ENCODE peak calls at places on chromosomes 16 and 17, in six cellular contexts. One of them, this sample, is unnamed.

GRCh38 chr16:82995286-82995926 is 368.6 kb downstream of the CDH13 start:
- DNase-seq in AG04450: no peak
- DNase-seq in astrocyte of the spinal cord: no peak
- DNase-seq in tibial artery: no peak
- DNase-seq in tibial nerve: no peak
- DNase-seq in AG04449: no peak
- DNase-seq in this sample: no peak

GRCh38 chr16:3983081-3983520 is 102.6 kb upstream of the CREBBP start:
- DNase-seq in AG04450: no peak
- DNase-seq in tibial artery: peak
- DNase-seq in tibial nerve: peak
- DNase-seq in astrocyte of the spinal cord: peak
- DNase-seq in AG04449: no peak
- DNase-seq in this sample: peak

GRCh38 chr16:57479422-57480126 is 6.7 kb downstream of the DOK4 start:
- DNase-seq in tibial nerve: no peak
- DNase-seq in tibial artery: peak
- DNase-seq in AG04450: no peak
- DNase-seq in AG04449: no peak
- DNase-seq in astrocyte of the spinal cord: peak
- DNase-seq in this sample: no peak

GRCh38 chr17:80477647-80478478 is 1.5 kb upstream of the NPTX1 start:
- DNase-seq in tibial nerve: no peak
- DNase-seq in tibial artery: no peak
- DNase-seq in astrocyte of the spinal cord: peak
- DNase-seq in AG04449: no peak
- DNase-seq in AG04450: no peak
- DNase-seq in this sample: no peak

GRCh38 chr16:7057458-7057857 is 275.2 kb upstream of the RBFOX1 start:
- DNase-seq in AG04450: no peak
- DNase-seq in tibial artery: no peak
- DNase-seq in tibial nerve: no peak
- DNase-seq in astrocyte of the spinal cord: no peak
- DNase-seq in AG04449: no peak
- DNase-seq in this sample: no peak

GRCh38 chr17:21008516-21008915 is 34.3 kb downstream of the USP22 start:
- DNase-seq in tibial artery: no peak
- DNase-seq in AG04450: no peak
- DNase-seq in tibial nerve: no peak
- DNase-seq in astrocyte of the spinal cord: no peak
- DNase-seq in AG04449: no peak
- DNase-seq in this sample: no peak

GRCh38 chr16:25257504-25257955 is at the start of gene ZKSCAN2:
- DNase-seq in AG04450: peak
- DNase-seq in AG04449: no peak
- DNase-seq in tibial artery: peak
- DNase-seq in tibial nerve: peak
- DNase-seq in astrocyte of the spinal cord: peak
- DNase-seq in this sample: peak

GRCh38 chr17:80017226-80018010 is 18.3 kb downstream of the TBC1D16 start:
- DNase-seq in tibial nerve: no peak
- DNase-seq in AG04449: no peak
- DNase-seq in AG04450: no peak
- DNase-seq in astrocyte of the spinal cord: no peak
- DNase-seq in tibial artery: no peak
- DNase-seq in this sample: no peak

GRCh38 chr16:49081556-49081955 is 200.1 kb downstream of the CBLN1 start:
- DNase-seq in AG04449: no peak
- DNase-seq in tibial nerve: no peak
- DNase-seq in tibial artery: no peak
- DNase-seq in astrocyte of the spinal cord: no peak
- DNase-seq in AG04450: no peak
- DNase-seq in this sample: no peak

GRCh38 chr17:18967806-18968744 is 16.1 kb downstream of the SLC5A10 start:
- DNase-seq in astrocyte of the spinal cord: no peak
- DNase-seq in AG04449: no peak
- DNase-seq in tibial artery: no peak
- DNase-seq in tibial nerve: no peak
- DNase-seq in AG04450: no peak
- DNase-seq in this sample: no peak

GRCh38 chr17:10802487-10803284 is 1.2 kb downstream of the TMEM238L start:
- DNase-seq in astrocyte of the spinal cord: no peak
- DNase-seq in tibial artery: no peak
- DNase-seq in tibial nerve: no peak
- DNase-seq in AG04449: no peak
- DNase-seq in AG04450: no peak
- DNase-seq in this sample: no peak

GRCh38 chr17:34763727-34764665 is 184.6 kb downstream of the TMEM132E start:
- DNase-seq in tibial nerve: no peak
- DNase-seq in AG04450: no peak
- DNase-seq in tibial artery: no peak
- DNase-seq in AG04449: no peak
- DNase-seq in astrocyte of the spinal cord: no peak
- DNase-seq in this sample: no peak

GRCh38 chr16:4330277-4330882 is 14.5 kb downstream of the GLIS2 start:
- DNase-seq in AG04450: no peak
- DNase-seq in tibial nerve: peak
- DNase-seq in astrocyte of the spinal cord: peak
- DNase-seq in AG04449: no peak
- DNase-seq in tibial artery: peak
- DNase-seq in this sample: no peak

GRCh38 chr16:3038256-3038655 is 1.5 kb upstream of the BICDL2 start:
- DNase-seq in astrocyte of the spinal cord: no peak
- DNase-seq in AG04449: no peak
- DNase-seq in tibial nerve: no peak
- DNase-seq in tibial artery: no peak
- DNase-seq in AG04450: no peak
- DNase-seq in this sample: peak

GRCh38 chr16:266258-267164 is 9.2 kb downstream of the RGS11 start:
- DNase-seq in tibial nerve: no peak
- DNase-seq in AG04449: no peak
- DNase-seq in AG04450: no peak
- DNase-seq in tibial artery: no peak
- DNase-seq in astrocyte of the spinal cord: no peak
- DNase-seq in this sample: no peak

GRCh38 chr16:84461504-84462295 is 42.8 kb downstream of the MEAK7 start:
- DNase-seq in AG04450: no peak
- DNase-seq in astrocyte of the spinal cord: no peak
- DNase-seq in AG04449: no peak
- DNase-seq in tibial artery: no peak
- DNase-seq in tibial nerve: no peak
- DNase-seq in this sample: no peak

GRCh38 chr16:88835383-88835782 is 21.4 kb downstream of the GALNS start:
- DNase-seq in AG04449: no peak
- DNase-seq in astrocyte of the spinal cord: no peak
- DNase-seq in tibial artery: peak
- DNase-seq in AG04450: no peak
- DNase-seq in tibial nerve: peak
- DNase-seq in this sample: no peak

GRCh38 chr16:51382215-51382614 is 231.1 kb upstream of the SALL1 start:
- DNase-seq in astrocyte of the spinal cord: no peak
- DNase-seq in AG04449: no peak
- DNase-seq in AG04450: no peak
- DNase-seq in tibial nerve: no peak
- DNase-seq in tibial artery: no peak
- DNase-seq in this sample: no peak

GRCh38 chr17:4582101-4582501 is 2.2 kb upstream of the SMTNL2 start:
- DNase-seq in AG04450: no peak
- DNase-seq in tibial artery: no peak
- DNase-seq in tibial nerve: no peak
- DNase-seq in AG04449: no peak
- DNase-seq in astrocyte of the spinal cord: no peak
- DNase-seq in this sample: no peak

GRCh38 chr16:20320178-20320577 is 7.1 kb downstream of the GP2 start:
- DNase-seq in AG04450: no peak
- DNase-seq in AG04449: no peak
- DNase-seq in tibial artery: no peak
- DNase-seq in astrocyte of the spinal cord: no peak
- DNase-seq in tibial nerve: no peak
- DNase-seq in this sample: no peak

GRCh38 chr17:45973099-45973838 is 25.8 kb upstream of the STH start:
- DNase-seq in AG04450: no peak
- DNase-seq in tibial artery: no peak
- DNase-seq in astrocyte of the spinal cord: no peak
- DNase-seq in AG04449: no peak
- DNase-seq in tibial nerve: no peak
- DNase-seq in this sample: no peak

GRCh38 chr16:35171106-35171505 is 1711.7 kb downstream of the TP53TG3F start:
- DNase-seq in tibial nerve: no peak
- DNase-seq in AG04450: no peak
- DNase-seq in astrocyte of the spinal cord: no peak
- DNase-seq in AG04449: no peak
- DNase-seq in tibial artery: no peak
- DNase-seq in this sample: no peak

GRCh38 chr17:18258356-18259038 is at the start of gene FLII:
- DNase-seq in AG04450: no peak
- DNase-seq in tibial artery: peak
- DNase-seq in tibial nerve: peak
- DNase-seq in AG04449: no peak
- DNase-seq in astrocyte of the spinal cord: no peak
- DNase-seq in this sample: peak

GRCh38 chr17:48134912-48135480 is 27.4 kb downstream of the SNX11 start:
- DNase-seq in tibial artery: no peak
- DNase-seq in AG04450: no peak
- DNase-seq in AG04449: no peak
- DNase-seq in tibial nerve: no peak
- DNase-seq in astrocyte of the spinal cord: no peak
- DNase-seq in this sample: no peak
- TF ChIP-seq CTCF in tibial artery: no peak
- TF ChIP-seq CTCF in AG04450: peak
- TF ChIP-seq CTCF in AG04449: peak
- TF ChIP-seq CTCF in tibial nerve: no peak
- TF ChIP-seq CTCF in astrocyte of the spinal cord: peak
- TF ChIP-seq CTCF in this sample: peak

GRCh38 chr16:10945065-10945787 is 862 bp downstream of the CLEC16A start:
- DNase-seq in AG04450: no peak
- DNase-seq in astrocyte of the spinal cord: no peak
- DNase-seq in AG04449: no peak
- DNase-seq in tibial nerve: no peak
- DNase-seq in tibial artery: no peak
- DNase-seq in this sample: no peak

GRCh38 chr16:10941127-10941933 is 938 bp downstream of the DEXI start:
- DNase-seq in tibial nerve: no peak
- DNase-seq in AG04449: no peak
- DNase-seq in tibial artery: no peak
- DNase-seq in astrocyte of the spinal cord: no peak
- DNase-seq in AG04450: no peak
- DNase-seq in this sample: no peak

GRCh38 chr16:10944249-10945064 is at the start of gene CLEC16A:
- DNase-seq in AG04449: peak
- DNase-seq in tibial nerve: peak
- DNase-seq in astrocyte of the spinal cord: peak
- DNase-seq in tibial artery: peak
- DNase-seq in AG04450: peak
- DNase-seq in this sample: peak

GRCh38 chr16:10940501-10941079 is 1.7 kb downstream of the DEXI start:
- DNase-seq in AG04450: no peak
- DNase-seq in tibial artery: no peak
- DNase-seq in tibial nerve: no peak
- DNase-seq in AG04449: no peak
- DNase-seq in astrocyte of the spinal cord: no peak
- DNase-seq in this sample: no peak

DNA sequence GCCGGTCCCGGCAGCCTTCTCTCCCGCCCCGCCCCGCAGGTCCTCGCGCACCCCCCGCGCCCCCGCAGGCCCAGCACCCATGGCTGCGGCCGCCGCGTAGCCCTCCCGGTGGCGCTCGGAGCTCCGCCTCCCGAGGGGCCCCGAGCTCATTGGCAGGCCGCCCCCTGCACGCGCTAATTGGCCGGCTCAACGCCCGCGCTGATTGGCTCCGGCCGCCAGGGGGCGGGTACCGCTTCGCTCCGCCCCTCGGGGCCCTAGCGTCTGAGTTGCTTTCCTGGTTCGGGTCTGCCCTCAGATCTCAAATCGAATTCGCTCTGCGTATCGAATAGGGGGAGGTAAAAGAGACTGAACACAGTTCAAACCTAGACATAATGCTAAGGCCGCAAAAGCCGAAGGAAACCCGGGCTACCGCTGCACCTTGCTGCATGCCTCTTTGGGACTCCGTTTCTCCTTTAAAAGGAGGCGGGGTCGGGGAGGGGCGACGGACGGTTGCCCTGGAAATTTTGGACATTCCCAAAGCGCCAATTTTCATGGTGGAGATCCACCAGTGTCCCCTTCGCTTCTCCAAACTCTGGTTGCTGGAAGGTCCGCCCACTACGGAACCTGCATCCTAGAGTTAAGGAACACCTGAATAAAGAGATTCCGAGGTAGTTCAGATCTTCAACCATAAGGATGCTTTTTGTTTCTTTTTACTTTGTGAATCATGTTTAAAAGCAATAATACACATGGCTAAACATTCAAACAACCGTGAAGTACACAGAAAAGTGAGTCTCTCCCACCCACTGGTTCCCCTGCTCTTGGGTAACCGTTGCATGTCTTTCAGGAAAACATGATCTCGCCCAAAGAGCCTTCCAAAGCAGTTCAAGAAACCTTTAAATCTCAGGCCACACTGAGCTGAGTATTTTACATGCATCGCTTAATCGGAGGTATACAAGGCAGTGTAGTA is at the start of gene DEXI:
- DNase-seq in astrocyte of the spinal cord: peak
- DNase-seq in AG04449: no peak
- DNase-seq in AG04450: peak
- DNase-seq in tibial artery: peak
- DNase-seq in tibial nerve: peak
- DNase-seq in this sample: peak
- TF ChIP-seq CTCF in astrocyte of the spinal cord: no peak
- TF ChIP-seq CTCF in AG04449: peak
- TF ChIP-seq CTCF in AG04450: no peak
- TF ChIP-seq CTCF in tibial artery: peak
- TF ChIP-seq CTCF in tibial nerve: peak
- TF ChIP-seq CTCF in this sample: no peak

GRCh38 chr17:41678907-41679739 is 9.6 kb upstream of the EIF1 start:
- DNase-seq in astrocyte of the spinal cord: peak
- DNase-seq in tibial nerve: no peak
- DNase-seq in AG04450: no peak
- DNase-seq in tibial artery: no peak
- DNase-seq in AG04449: no peak
- DNase-seq in this sample: peak
- TF ChIP-seq CTCF in astrocyte of the spinal cord: peak
- TF ChIP-seq CTCF in tibial nerve: peak
- TF ChIP-seq CTCF in AG04450: no peak
- TF ChIP-seq CTCF in tibial artery: no peak
- TF ChIP-seq CTCF in AG04449: no peak
- TF ChIP-seq CTCF in this sample: peak

DNA sequence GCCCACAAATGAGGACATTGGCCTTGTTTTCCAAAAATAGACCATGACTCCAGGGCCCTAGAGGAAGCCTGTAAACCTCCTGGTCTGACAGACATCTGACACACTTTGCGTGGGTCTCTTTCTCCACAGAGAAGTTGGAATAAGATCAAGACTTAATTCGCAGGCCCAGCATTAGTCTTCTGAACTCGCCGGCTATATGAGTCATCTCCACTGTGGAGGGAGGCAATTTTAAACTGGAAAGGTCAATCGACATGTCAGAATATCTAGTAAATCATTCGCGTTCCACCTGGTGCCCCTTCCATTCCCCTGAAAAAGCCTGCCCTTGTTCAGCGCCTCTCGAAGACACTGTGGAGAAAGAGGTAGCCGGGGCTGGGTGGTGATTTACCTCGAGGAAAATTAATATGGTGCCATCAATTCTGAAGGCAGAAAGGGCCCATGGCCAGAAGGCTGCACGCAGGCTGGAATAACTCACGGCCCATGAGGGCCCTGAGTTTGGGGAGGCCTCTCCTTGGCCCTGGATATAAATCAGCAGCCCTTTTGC is 140.2 kb downstream of the CLEC16A start:
- DNase-seq in tibial artery: no peak
- DNase-seq in AG04449: no peak
- DNase-seq in tibial nerve: no peak
- DNase-seq in astrocyte of the spinal cord: peak
- DNase-seq in AG04450: no peak
- DNase-seq in this sample: no peak
- TF ChIP-seq CTCF in tibial artery: no peak
- TF ChIP-seq CTCF in AG04449: no peak
- TF ChIP-seq CTCF in tibial nerve: no peak
- TF ChIP-seq CTCF in astrocyte of the spinal cord: no peak
- TF ChIP-seq CTCF in AG04450: no peak
- TF ChIP-seq CTCF in this sample: no peak